ENCODE peak calls at places on chromosome 21, in five cellular contexts. One of them, this sample, is unnamed.

GRCh38 chr21:36430841-36431240 is 45.6 kb downstream of the CHAF1B start:
- DNase-seq in spleen: no peak
- DNase-seq in thoracic aorta: no peak
- DNase-seq in NCI-H2107: no peak
- DNase-seq in activated T-cell treated with anti-CD3 and anti-CD28 coated beads, Interleukin-2, amount 50 U/mL, for 4 hours: no peak
- DNase-seq in this sample: no peak

GRCh38 chr21:38911523-38912354 is 106.0 kb downstream of the ETS2 start:
- DNase-seq in spleen: no peak
- DNase-seq in NCI-H2107: no peak
- DNase-seq in activated T-cell treated with anti-CD3 and anti-CD28 coated beads, Interleukin-2, amount 50 U/mL, for 4 hours: no peak
- DNase-seq in thoracic aorta: no peak
- DNase-seq in this sample: no peak

GRCh38 chr21:37225440-37225839 is 41.7 kb downstream of the VPS26C start:
- DNase-seq in spleen: no peak
- DNase-seq in thoracic aorta: no peak
- DNase-seq in NCI-H2107: no peak
- DNase-seq in activated T-cell treated with anti-CD3 and anti-CD28 coated beads, Interleukin-2, amount 50 U/mL, for 4 hours: peak
- DNase-seq in this sample: no peak

GRCh38 chr21:43854773-43855633 is 10.0 kb upstream of the AGPAT3 start:
- DNase-seq in thoracic aorta: no peak
- DNase-seq in NCI-H2107: no peak
- DNase-seq in spleen: peak
- DNase-seq in activated T-cell treated with anti-CD3 and anti-CD28 coated beads, Interleukin-2, amount 50 U/mL, for 4 hours: no peak
- DNase-seq in this sample: no peak

GRCh38 chr21:33514234-33514633 is 22.7 kb upstream of the DNAJC28 start:
- DNase-seq in activated T-cell treated with anti-CD3 and anti-CD28 coated beads, Interleukin-2, amount 50 U/mL, for 4 hours: no peak
- DNase-seq in NCI-H2107: no peak
- DNase-seq in spleen: no peak
- DNase-seq in thoracic aorta: no peak
- DNase-seq in this sample: no peak

GRCh38 chr21:41458121-41458520 is 32.1 kb downstream of the MX1 start:
- DNase-seq in thoracic aorta: no peak
- DNase-seq in activated T-cell treated with anti-CD3 and anti-CD28 coated beads, Interleukin-2, amount 50 U/mL, for 4 hours: no peak
- DNase-seq in spleen: no peak
- DNase-seq in NCI-H2107: no peak
- DNase-seq in this sample: no peak

GRCh38 chr21:43846430-43846829 is 18.6 kb upstream of the AGPAT3 start:
- DNase-seq in activated T-cell treated with anti-CD3 and anti-CD28 coated beads, Interleukin-2, amount 50 U/mL, for 4 hours: no peak
- DNase-seq in spleen: no peak
- DNase-seq in thoracic aorta: no peak
- DNase-seq in NCI-H2107: no peak
- DNase-seq in this sample: no peak

GRCh38 chr21:27532081-27532480 is 565.2 kb upstream of the ADAMTS5 start:
- DNase-seq in thoracic aorta: no peak
- DNase-seq in NCI-H2107: no peak
- DNase-seq in activated T-cell treated with anti-CD3 and anti-CD28 coated beads, Interleukin-2, amount 50 U/mL, for 4 hours: no peak
- DNase-seq in spleen: no peak
- DNase-seq in this sample: no peak

GRCh38 chr21:27422435-27422834 is 455.5 kb upstream of the ADAMTS5 start:
- DNase-seq in NCI-H2107: no peak
- DNase-seq in thoracic aorta: no peak
- DNase-seq in spleen: no peak
- DNase-seq in activated T-cell treated with anti-CD3 and anti-CD28 coated beads, Interleukin-2, amount 50 U/mL, for 4 hours: no peak
- DNase-seq in this sample: no peak

GRCh38 chr21:17585875-17586450 is 26.7 kb downstream of the BTG3 start:
- DNase-seq in activated T-cell treated with anti-CD3 and anti-CD28 coated beads, Interleukin-2, amount 50 U/mL, for 4 hours: no peak
- DNase-seq in thoracic aorta: no peak
- DNase-seq in NCI-H2107: peak
- DNase-seq in spleen: no peak
- DNase-seq in this sample: no peak

GRCh38 chr21:33761104-33762036 is 119.1 kb downstream of the ITSN1 start:
- DNase-seq in thoracic aorta: no peak
- DNase-seq in NCI-H2107: no peak
- DNase-seq in activated T-cell treated with anti-CD3 and anti-CD28 coated beads, Interleukin-2, amount 50 U/mL, for 4 hours: no peak
- DNase-seq in spleen: no peak
- DNase-seq in this sample: no peak

GRCh38 chr21:37245151-37245550 is 22.0 kb downstream of the VPS26C start:
- DNase-seq in spleen: no peak
- DNase-seq in NCI-H2107: no peak
- DNase-seq in activated T-cell treated with anti-CD3 and anti-CD28 coated beads, Interleukin-2, amount 50 U/mL, for 4 hours: no peak
- DNase-seq in thoracic aorta: no peak
- DNase-seq in this sample: no peak

GRCh38 chr21:41752231-41752681 is 14.6 kb downstream of the RIPK4 start:
- DNase-seq in thoracic aorta: no peak
- DNase-seq in spleen: no peak
- DNase-seq in NCI-H2107: no peak
- DNase-seq in activated T-cell treated with anti-CD3 and anti-CD28 coated beads, Interleukin-2, amount 50 U/mL, for 4 hours: no peak
- DNase-seq in this sample: no peak

GRCh38 chr21:31387560-31388186 is 43.6 kb upstream of the TIAM1 start:
- DNase-seq in thoracic aorta: no peak
- DNase-seq in NCI-H2107: no peak
- DNase-seq in spleen: no peak
- DNase-seq in activated T-cell treated with anti-CD3 and anti-CD28 coated beads, Interleukin-2, amount 50 U/mL, for 4 hours: no peak
- DNase-seq in this sample: no peak

GRCh38 chr21:35940074-35940927 is 120.0 kb downstream of the SETD4 start:
- DNase-seq in spleen: no peak
- DNase-seq in NCI-H2107: peak
- DNase-seq in activated T-cell treated with anti-CD3 and anti-CD28 coated beads, Interleukin-2, amount 50 U/mL, for 4 hours: no peak
- DNase-seq in thoracic aorta: no peak
- DNase-seq in this sample: no peak

GRCh38 chr21:44867999-44868700 is 5.3 kb downstream of the PTTG1IP start:
- DNase-seq in spleen: no peak
- DNase-seq in thoracic aorta: no peak
- DNase-seq in NCI-H2107: no peak
- DNase-seq in activated T-cell treated with anti-CD3 and anti-CD28 coated beads, Interleukin-2, amount 50 U/mL, for 4 hours: no peak
- DNase-seq in this sample: peak

GRCh38 chr21:32137266-32137665 is 141.6 kb downstream of the MIS18A start:
- DNase-seq in thoracic aorta: no peak
- DNase-seq in NCI-H2107: no peak
- DNase-seq in spleen: no peak
- DNase-seq in activated T-cell treated with anti-CD3 and anti-CD28 coated beads, Interleukin-2, amount 50 U/mL, for 4 hours: no peak
- DNase-seq in this sample: no peak

GRCh38 chr21:31460985-31461384 is 116.9 kb upstream of the TIAM1 start:
- DNase-seq in thoracic aorta: no peak
- DNase-seq in activated T-cell treated with anti-CD3 and anti-CD28 coated beads, Interleukin-2, amount 50 U/mL, for 4 hours: no peak
- DNase-seq in spleen: no peak
- DNase-seq in NCI-H2107: no peak
- DNase-seq in this sample: no peak

GRCh38 chr21:37700641-37701202 is 215.5 kb downstream of the KCNJ6 start:
- DNase-seq in thoracic aorta: no peak
- DNase-seq in spleen: no peak
- DNase-seq in activated T-cell treated with anti-CD3 and anti-CD28 coated beads, Interleukin-2, amount 50 U/mL, for 4 hours: no peak
- DNase-seq in NCI-H2107: peak
- DNase-seq in this sample: no peak

GRCh38 chr21:43985690-43986251 is 26.3 kb upstream of the TRAPPC10 start:
- DNase-seq in activated T-cell treated with anti-CD3 and anti-CD28 coated beads, Interleukin-2, amount 50 U/mL, for 4 hours: no peak
- DNase-seq in spleen: no peak
- DNase-seq in thoracic aorta: no peak
- DNase-seq in NCI-H2107: no peak
- DNase-seq in this sample: no peak

GRCh38 chr21:41564871-41565281 is 56.9 kb upstream of the TMPRSS2 start:
- DNase-seq in thoracic aorta: no peak
- DNase-seq in NCI-H2107: no peak
- DNase-seq in spleen: no peak
- DNase-seq in activated T-cell treated with anti-CD3 and anti-CD28 coated beads, Interleukin-2, amount 50 U/mL, for 4 hours: no peak
- DNase-seq in this sample: no peak

GRCh38 chr21:20739421-20739820 is 258.8 kb upstream of the NCAM2 start:
- DNase-seq in NCI-H2107: no peak
- DNase-seq in thoracic aorta: no peak
- DNase-seq in activated T-cell treated with anti-CD3 and anti-CD28 coated beads, Interleukin-2, amount 50 U/mL, for 4 hours: no peak
- DNase-seq in spleen: no peak
- DNase-seq in this sample: no peak

GRCh38 chr21:8997011-8997440 is 1524.4 kb upstream of the TPTE start:
- DNase-seq in spleen: no peak
- DNase-seq in thoracic aorta: no peak
- DNase-seq in NCI-H2107: no peak
- DNase-seq in activated T-cell treated with anti-CD3 and anti-CD28 coated beads, Interleukin-2, amount 50 U/mL, for 4 hours: no peak
- DNase-seq in this sample: no peak

GRCh38 chr21:42476493-42477342 is 19.3 kb downstream of the RSPH1 start:
- DNase-seq in spleen: no peak
- DNase-seq in NCI-H2107: no peak
- DNase-seq in thoracic aorta: no peak
- DNase-seq in activated T-cell treated with anti-CD3 and anti-CD28 coated beads, Interleukin-2, amount 50 U/mL, for 4 hours: no peak
- DNase-seq in this sample: no peak

GRCh38 chr21:43188712-43189151 is 19.9 kb downstream of the CRYAA start:
- DNase-seq in NCI-H2107: no peak
- DNase-seq in spleen: peak
- DNase-seq in activated T-cell treated with anti-CD3 and anti-CD28 coated beads, Interleukin-2, amount 50 U/mL, for 4 hours: no peak
- DNase-seq in thoracic aorta: no peak
- DNase-seq in this sample: peak

GRCh38 chr21:45270306-45270821 is 17.3 kb downstream of the POFUT2 start:
- DNase-seq in spleen: peak
- DNase-seq in NCI-H2107: no peak
- DNase-seq in activated T-cell treated with anti-CD3 and anti-CD28 coated beads, Interleukin-2, amount 50 U/mL, for 4 hours: peak
- DNase-seq in thoracic aorta: no peak
- DNase-seq in this sample: no peak

This sample was measured in upper lobe of right lung.